ENCODE peak calls at places on chromosomes 7 and 10, in four cellular contexts. P is right lobe of liver, H is foreskin fibroblast, T is brain microvascular endothelial cell. G is an unnamed sample.

GRCh38 chr7:47087866-47088265 is 494.0 kb downstream of the TNS3 start:
- DNase-seq in P (no peak), T (peak), H (peak), G (peak)

GRCh38 chr10:73950569-73950968 is 39.6 kb downstream of the PLAU start:
- DNase-seq in H (no peak), P (no peak), T (no peak), G (peak)

GRCh38 chr7:1865809-1866255 is 195.8 kb downstream of the ELFN1 start:
- DNase-seq in T (no peak), H (no peak), P (no peak), G (no peak)

GRCh38 chr10:100025528-100026070 is 15.9 kb upstream of the DNMBP start:
- DNase-seq in T (no peak), H (peak), P (no peak), G (no peak)

GRCh38 chr7:2024227-2024918 is 208.4 kb downstream of the MAD1L1 start:
- DNase-seq in T (peak), H (peak), P (peak), G (no peak)

GRCh38 chr10:93403741-93404354 is 78.3 kb downstream of the MYOF start:
- DNase-seq in T (no peak), H (no peak), P (no peak), G (no peak)

GRCh38 chr7:117086788-117087187 is 133.5 kb downstream of the ST7 start:
- DNase-seq in H (no peak), P (no peak), T (peak), G (peak)

GRCh38 chr7:99029481-99030144 is 114.3 kb downstream of the SMURF1 start:
- DNase-seq in H (no peak), P (no peak), T (no peak), G (no peak)

GRCh38 chr10:119197921-119198320 is 9.4 kb upstream of the GRK5 start:
- DNase-seq in P (no peak), H (peak), T (no peak), G (peak)

GRCh38 chr7:120402801-120403200 is 129.8 kb downstream of the KCND2 start:
- DNase-seq in H (no peak), T (no peak), P (no peak), G (peak)

GRCh38 chr10:8499312-8499711 is 444.8 kb downstream of the GATA3 start:
- DNase-seq in H (no peak), P (no peak), T (no peak), G (no peak)

GRCh38 chr10:49363309-49364031 is 32.4 kb downstream of the DRGX start:
- DNase-seq in H (no peak), P (no peak), T (no peak), G (no peak)

GRCh38 chr7:46933596-46933995 is 648.3 kb downstream of the TNS3 start:
- DNase-seq in P (no peak), H (peak), T (no peak), G (peak)

GRCh38 chr7:140723002-140723401 is 26.5 kb downstream of the NDUFB2 start:
- DNase-seq in P (no peak), H (no peak), T (no peak), G (no peak)

GRCh38 chr10:69786791-69787190 is 14.9 kb upstream of the COL13A1 start:
- DNase-seq in H (peak), P (no peak), T (peak), G (peak)

GRCh38 chr10:75223507-75223906 is 12.2 kb downstream of the COMTD1 start:
- DNase-seq in H (no peak), T (no peak), P (no peak), G (no peak)

GRCh38 chr10:96700477-96701099 is 19.7 kb downstream of the PIK3AP1 start:
- DNase-seq in H (no peak), P (peak), T (no peak), G (no peak)

GRCh38 chr7:131431289-131431688 is 103.6 kb downstream of the MKLN1 start:
- DNase-seq in P (no peak), T (peak), H (no peak), G (peak)

GRCh38 chr7:124088590-124088989 is 55.7 kb upstream of the TMEM229A start:
- DNase-seq in H (no peak), T (no peak), P (no peak), G (no peak)

GRCh38 chr7:99070361-99070760 is 73.5 kb downstream of the SMURF1 start:
- DNase-seq in T (no peak), H (no peak), P (no peak), G (no peak)

GRCh38 chr10:4662576-4663161 is 163.3 kb upstream of the AKR1E2 start:
- DNase-seq in H (peak), P (no peak), T (no peak), G (peak)

GRCh38 chr7:154568346-154568745 is 434.6 kb downstream of the PAXIP1 start:
- DNase-seq in P (no peak), H (no peak), T (no peak), G (no peak)

GRCh38 chr7:134943785-134944400 is 42.4 kb upstream of the AGBL3 start:
- DNase-seq in T (no peak), P (no peak), H (peak), G (peak)

GRCh38 chr7:55127622-55128081 is 108.8 kb downstream of the EGFR start:
- DNase-seq in P (no peak), T (peak), H (peak), G (peak)

DNA sequence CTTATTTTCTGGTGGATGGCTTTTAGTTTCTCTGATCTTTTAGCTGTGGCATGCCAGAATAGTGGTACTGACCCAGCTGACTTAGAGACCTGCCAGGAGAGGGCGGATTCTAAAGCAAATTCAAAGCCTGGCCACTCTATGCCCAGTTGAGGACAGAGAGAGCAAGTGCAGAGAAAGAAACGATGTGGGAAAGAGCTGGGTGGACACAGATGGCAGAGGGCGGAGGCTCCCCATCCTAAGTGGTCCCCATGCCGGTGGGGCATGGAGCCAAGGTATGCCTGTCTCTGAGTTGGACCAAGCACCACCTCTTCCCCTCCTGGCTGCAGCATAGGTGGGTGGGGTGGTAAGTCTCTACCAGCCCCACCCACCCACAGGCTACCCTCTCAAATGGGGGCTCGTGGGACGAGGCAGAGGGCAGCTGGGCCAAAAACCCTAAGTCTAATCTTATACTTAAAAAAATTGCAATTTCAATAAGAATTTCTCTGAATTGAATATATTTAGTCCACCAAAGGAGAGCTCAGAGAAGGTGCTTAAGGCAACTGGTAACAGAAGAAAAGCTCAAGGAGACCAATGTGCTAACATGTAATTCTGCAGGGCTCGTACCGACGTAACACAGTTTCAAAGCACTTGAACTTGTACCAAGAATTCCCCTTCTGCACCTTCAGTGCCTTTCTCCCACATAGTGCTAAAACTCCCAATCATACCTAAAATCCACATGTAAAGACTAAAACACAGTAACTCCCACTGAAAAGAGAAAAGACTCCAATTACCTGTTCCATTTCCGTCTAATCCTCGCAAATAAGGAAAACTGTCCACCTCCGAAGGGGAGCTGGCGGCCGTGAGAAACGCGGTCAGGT is 85.7 kb upstream of the NMT2 start:
- DNase-seq in P (no peak), T (no peak), H (no peak), G (no peak)
- H3K4me3 ChIP-seq in P (no peak), T (no peak), H (no peak), G (no peak)

GRCh38 chr10:61452229-61452651 is 941 bp downstream of the TMEM26 start:
- DNase-seq in H (peak), T (no peak), P (no peak), G (no peak)

GRCh38 chr10:61454541-61454940 is 1.4 kb upstream of the TMEM26 start:
- DNase-seq in T (no peak), H (no peak), P (no peak), G (no peak)

GRCh38 chr10:61451357-61451756 is 1.8 kb downstream of the TMEM26 start:
- DNase-seq in P (no peak), T (no peak), H (no peak), G (no peak)

GRCh38 chr10:61456095-61456789 is 3.1 kb upstream of the TMEM26 start:
- DNase-seq in P (no peak), H (no peak), T (no peak), G (no peak)

GRCh38 chr10:61452655-61453641 is at the start of gene TMEM26:
- DNase-seq in H (peak), P (peak), T (no peak), G (peak)
- H3K4me3 ChIP-seq in H (peak), P (peak), T (peak), G (peak)

DNA sequence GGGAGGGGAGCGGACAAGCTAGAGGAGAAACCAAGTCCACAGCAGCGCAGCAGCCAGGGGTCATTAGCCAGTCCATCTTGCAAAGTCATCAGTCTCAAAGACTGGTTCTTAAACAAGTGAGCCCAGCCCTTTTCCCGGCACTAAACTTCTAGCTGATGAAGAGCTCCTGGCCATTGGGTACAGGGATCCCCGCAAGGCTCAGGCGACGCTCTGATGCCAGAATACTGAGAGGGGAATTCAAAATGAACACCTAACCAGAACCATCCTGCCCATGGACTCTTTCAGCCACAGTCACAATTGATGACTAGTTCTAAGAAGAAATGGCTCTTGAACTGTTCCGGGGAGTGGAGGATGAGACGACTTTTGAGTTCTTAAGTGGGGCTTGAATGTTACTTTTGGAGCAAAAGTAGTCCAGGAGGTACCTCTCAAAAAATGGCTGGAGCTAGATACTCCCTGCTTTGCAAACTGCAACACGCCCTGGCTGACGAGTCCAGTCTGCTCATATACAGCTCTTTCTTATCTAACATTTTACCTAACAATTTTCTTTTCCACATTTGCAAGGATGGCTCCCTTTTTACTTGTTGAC is 2.6 kb upstream of the TWIST1 start:
- DNase-seq in H (peak), T (no peak), P (no peak), G (no peak)
- H3K4me3 ChIP-seq in H (peak), T (no peak), P (no peak), G (no peak)

DNA sequence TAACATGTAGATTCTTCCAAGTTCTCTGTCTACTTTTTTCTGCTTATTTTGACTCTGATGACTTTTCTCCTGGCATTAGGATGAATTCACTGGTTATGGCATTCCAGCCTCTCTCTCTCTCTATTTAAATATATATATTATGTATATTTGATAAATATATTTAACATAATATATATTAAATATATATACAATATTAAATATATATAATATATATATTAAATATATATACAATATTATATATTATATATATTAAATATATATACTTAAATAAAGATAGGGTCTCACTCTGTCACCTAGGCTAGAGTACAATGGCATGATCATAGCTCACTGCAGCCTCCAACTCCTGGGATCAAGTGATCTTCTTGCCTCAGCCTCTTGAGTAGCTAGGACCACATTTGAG is 60.7 kb downstream of the ZNF783 start:
- DNase-seq in T (no peak), P (no peak), H (no peak), G (no peak)
- H3K4me3 ChIP-seq in T (no peak), P (no peak), H (no peak), G (no peak)

GRCh38 chr7:157339777-157340677 is 3.2 kb downstream of the DNAJB6 start:
- DNase-seq in T (peak), P (no peak), H (peak), G (peak)
- H3K4me3 ChIP-seq in T (peak), P (no peak), H (no peak), G (no peak)

GRCh38 chr7:44140341-44140740 is 791 bp downstream of the MYL7 start:
- DNase-seq in H (no peak), P (no peak), T (no peak), G (no peak)
- H3K4me3 ChIP-seq in H (no peak), P (no peak), T (no peak), G (no peak)

GRCh38 chr7:150566572-150566971 is 618 bp upstream of the GIMAP4 start:
- DNase-seq in H (no peak), P (no peak), T (no peak), G (no peak)
- H3K4me3 ChIP-seq in H (no peak), P (no peak), T (no peak), G (no peak)

DNA sequence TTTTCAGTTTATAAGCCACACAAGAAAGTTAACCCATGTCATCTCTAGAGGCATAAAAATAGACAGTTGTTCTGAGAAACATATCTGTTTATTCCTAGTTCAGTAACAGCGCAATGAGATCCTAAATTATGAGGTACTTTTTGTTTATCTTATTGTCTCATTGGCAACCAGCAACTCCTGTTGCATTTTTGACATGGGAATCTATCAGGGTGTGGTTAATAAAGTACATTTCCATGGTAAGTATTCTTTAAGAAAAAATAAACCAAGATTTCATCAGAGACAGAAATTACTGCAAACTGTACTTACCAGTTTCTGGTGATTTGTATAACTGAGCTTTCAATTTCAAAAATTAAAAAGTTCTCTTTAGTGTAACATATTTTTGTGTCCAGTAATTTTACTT is 9.0 kb downstream of the FAS start:
- DNase-seq in T (no peak), H (no peak), P (no peak), G (no peak)
- H3K4me3 ChIP-seq in T (no peak), H (no peak), P (no peak), G (no peak)

DNA sequence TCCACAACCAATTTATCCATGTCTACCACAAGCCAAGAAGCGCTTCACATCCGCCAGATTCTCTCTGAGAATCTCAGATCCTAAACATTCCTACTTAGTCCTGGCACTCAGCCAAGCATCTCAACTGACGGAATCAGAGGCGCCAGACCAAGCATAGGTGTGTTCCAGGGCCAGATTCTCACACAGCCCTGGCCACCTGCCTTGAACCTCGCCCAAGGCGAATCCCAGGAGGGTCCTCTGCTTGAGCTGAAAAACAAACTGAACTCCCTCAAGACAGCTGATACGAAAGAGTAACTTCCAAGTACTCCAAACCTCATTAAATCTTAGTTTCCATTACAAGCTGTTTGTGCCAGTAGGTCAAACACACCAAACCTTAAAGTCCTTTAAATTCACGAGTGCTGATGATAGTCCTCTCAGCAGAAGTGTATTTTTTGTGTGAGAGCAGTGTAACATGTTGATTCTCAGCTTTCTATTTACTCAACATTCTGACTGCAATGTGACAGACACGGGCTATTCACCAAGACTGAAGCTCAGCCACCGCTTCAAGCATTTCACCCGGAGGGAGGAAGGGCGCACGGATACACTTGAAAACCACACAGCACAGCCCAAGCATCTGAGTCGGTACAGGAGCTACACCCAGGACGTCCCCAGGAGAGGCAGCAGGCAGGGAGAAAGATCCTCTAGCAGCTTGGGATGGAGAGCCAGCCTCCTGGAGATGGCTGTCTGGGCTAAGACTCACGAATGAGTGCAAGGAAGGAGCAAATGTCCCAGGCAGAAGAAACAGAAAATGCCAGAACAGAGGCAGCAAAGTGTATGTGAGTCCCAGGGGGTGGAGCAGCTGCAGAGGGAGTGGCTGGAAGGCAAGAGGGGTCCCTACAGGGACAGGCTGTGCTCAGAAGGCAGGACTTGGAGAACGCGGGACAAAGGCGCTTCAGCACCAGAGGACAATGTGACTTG is 6.0 kb downstream of the PARD3 start:
- DNase-seq in P (no peak), H (peak), T (no peak), G (peak)
- H3K4me3 ChIP-seq in P (no peak), H (peak), T (peak), G (peak)

G was measured in astrocyte of the spinal cord.